ENCODE peak calls at places on chromosomes 2 and 18, in eight cellular contexts. D is left lung, T is right lobe of liver, Z is thoracic aorta, J is fibroblast of pulmonary artery, G is stomach, M is body of pancreas, P is cardiac fibroblast. H is an unnamed sample.

GRCh38 chr2:44848026-44848425 is 93.5 kb upstream of the SIX3 start:
- DNase-seq in G (no peak), P (no peak), T (no peak), M (no peak), J (no peak), D (no peak), Z (no peak), H (no peak)

GRCh38 chr2:150041721-150042450 is 445.6 kb downstream of the RND3 start:
- DNase-seq in G (no peak), D (no peak), P (peak; percentile 53), Z (no peak), J (peak; percentile 50), T (no peak), M (no peak), H (no peak)

GRCh38 chr2:85799215-85799956 is 45.6 kb downstream of the ATOH8 start:
- DNase-seq in Z (no peak), T (peak; percentile 98), G (peak; percentile 50), P (no peak), M (no peak), J (no peak), D (no peak), H (no peak)

GRCh38 chr18:57095884-57096283 is 51.0 kb upstream of the BOD1L2 start:
- DNase-seq in P (no peak), T (no peak), D (no peak), G (no peak), Z (no peak), J (peak; percentile 36), M (no peak), H (no peak)

GRCh38 chr2:158414538-158414937 is 42.0 kb downstream of the CCDC148 start:
- DNase-seq in Z (no peak), M (no peak), G (no peak), T (no peak), P (peak; percentile 5), D (no peak), J (peak; percentile 42), H (no peak)

GRCh38 chr2:58336416-58336815 is 95.3 kb upstream of the FANCL start:
- DNase-seq in Z (no peak), G (no peak), P (no peak), J (no peak), D (no peak), T (no peak), M (no peak), H (no peak)

GRCh38 chr2:5932556-5933469 is 240.6 kb downstream of the SOX11 start:
- DNase-seq in P (no peak), G (peak; percentile 87), J (no peak), M (peak; percentile 42), T (no peak), Z (no peak), D (no peak), H (no peak)

GRCh38 chr2:133247613-133248012 is 320.6 kb downstream of the NCKAP5 start:
- DNase-seq in Z (no peak), T (no peak), D (no peak), J (no peak), G (no peak), P (no peak), M (no peak), H (no peak)

GRCh38 chr2:176830362-176830761 is 382.2 kb upstream of the HNRNPA3 start:
- DNase-seq in J (no peak), G (no peak), M (no peak), T (no peak), Z (no peak), D (no peak), P (no peak), H (no peak)

GRCh38 chr2:98508690-98509054 is 64.0 kb downstream of the INPP4A start:
- DNase-seq in T (no peak), P (peak; percentile 91), G (peak; percentile 41), D (peak; percentile 75), M (peak; percentile 71), J (peak; percentile 97), Z (no peak), H (no peak)

GRCh38 chr2:37585295-37585908 is 86.0 kb downstream of the CDC42EP3 start:
- DNase-seq in Z (no peak), J (no peak), P (no peak), G (peak; percentile 66), M (peak; percentile 83), D (peak; percentile 52), T (no peak), H (no peak)

GRCh38 chr2:38889045-38889444 is 630 bp upstream of the ARHGEF33 start:
- DNase-seq in P (no peak), D (no peak), Z (no peak), T (no peak), J (no peak), M (no peak), G (no peak), H (no peak)

DNA sequence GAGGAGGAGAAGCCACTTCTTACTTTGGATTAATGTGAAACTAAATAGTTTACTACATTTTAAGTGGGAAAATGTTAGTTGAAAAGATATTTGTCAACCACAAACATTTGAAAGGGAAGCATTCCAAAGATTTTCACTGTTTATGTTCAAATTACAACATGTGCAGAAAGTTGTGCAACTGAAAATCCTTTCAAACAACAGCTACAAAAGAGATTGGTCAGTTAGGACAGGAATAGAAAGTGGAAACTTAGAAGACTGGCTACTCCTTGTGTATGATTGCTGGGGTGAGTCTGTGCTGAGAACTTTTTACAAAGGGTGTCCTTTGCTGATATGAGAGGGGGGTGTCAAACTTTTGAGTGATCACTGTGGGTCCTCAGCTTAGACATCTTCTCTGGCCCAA is 277.5 kb upstream of the FN1 start:
- DNase-seq in T (no peak), M (no peak), G (no peak), J (peak; percentile 93), D (no peak), P (peak; percentile 90), Z (no peak), H (no peak)
- H3K4me3 ChIP-seq in T (no peak overlapping the region), M (no peak overlapping the region), G (no peak overlapping the region), J (no peak overlapping the region), D (no peak overlapping the region), P (no peak overlapping the region), Z (no peak overlapping the region), H (no peak overlapping the region)

DNA sequence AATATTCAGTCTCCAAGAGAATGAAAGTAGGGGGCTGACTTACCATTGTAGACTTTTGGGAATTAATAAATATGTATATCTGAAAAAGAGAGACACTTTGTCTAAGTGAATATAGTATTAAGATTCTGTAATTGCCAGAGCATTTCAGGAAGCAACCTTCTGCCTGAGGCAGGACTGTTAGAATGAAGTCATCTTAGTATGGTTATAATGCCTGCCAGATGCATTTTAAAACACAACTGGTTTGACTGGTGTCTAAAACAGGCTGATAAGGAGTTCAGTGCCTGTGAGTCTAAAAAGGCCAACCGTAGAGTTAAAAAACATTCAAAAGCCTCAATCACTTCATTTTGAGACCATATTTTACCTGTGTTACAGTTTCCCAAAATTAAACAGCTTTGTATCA is 444.0 kb downstream of the PID1 start:
- DNase-seq in M (no peak), J (no peak), Z (no peak), T (no peak), G (no peak), D (no peak), P (peak; percentile 17), H (no peak)
- H3K4me3 ChIP-seq in M (no peak overlapping the region), J (no peak overlapping the region), Z (no peak overlapping the region), T (no peak overlapping the region), G (no peak overlapping the region), D (no peak overlapping the region), P (no peak overlapping the region), H (no peak overlapping the region)

GRCh38 chr2:74548285-74548918 is 5.3 kb downstream of the LOXL3 start:
- DNase-seq in J (no peak), G (no peak), Z (no peak), D (no peak), P (no peak), M (no peak), T (no peak), H (no peak)

GRCh38 chr2:74550231-74550630 is 3.5 kb downstream of the LOXL3 start:
- DNase-seq in G (no peak), T (no peak), P (no peak), D (no peak), J (no peak), Z (no peak), M (no peak), H (no peak)

GRCh38 chr2:74551530-74551929 is 2.2 kb downstream of the LOXL3 start:
- DNase-seq in Z (no peak), T (no peak), M (no peak), G (no peak), J (no peak), D (no peak), P (no peak), H (no peak)

GRCh38 chr2:74549685-74549971 is 4.1 kb downstream of the LOXL3 start:
- DNase-seq in M (no peak), Z (no peak), J (no peak), G (no peak), T (no peak), D (no peak), P (no peak), H (no peak)

DNA sequence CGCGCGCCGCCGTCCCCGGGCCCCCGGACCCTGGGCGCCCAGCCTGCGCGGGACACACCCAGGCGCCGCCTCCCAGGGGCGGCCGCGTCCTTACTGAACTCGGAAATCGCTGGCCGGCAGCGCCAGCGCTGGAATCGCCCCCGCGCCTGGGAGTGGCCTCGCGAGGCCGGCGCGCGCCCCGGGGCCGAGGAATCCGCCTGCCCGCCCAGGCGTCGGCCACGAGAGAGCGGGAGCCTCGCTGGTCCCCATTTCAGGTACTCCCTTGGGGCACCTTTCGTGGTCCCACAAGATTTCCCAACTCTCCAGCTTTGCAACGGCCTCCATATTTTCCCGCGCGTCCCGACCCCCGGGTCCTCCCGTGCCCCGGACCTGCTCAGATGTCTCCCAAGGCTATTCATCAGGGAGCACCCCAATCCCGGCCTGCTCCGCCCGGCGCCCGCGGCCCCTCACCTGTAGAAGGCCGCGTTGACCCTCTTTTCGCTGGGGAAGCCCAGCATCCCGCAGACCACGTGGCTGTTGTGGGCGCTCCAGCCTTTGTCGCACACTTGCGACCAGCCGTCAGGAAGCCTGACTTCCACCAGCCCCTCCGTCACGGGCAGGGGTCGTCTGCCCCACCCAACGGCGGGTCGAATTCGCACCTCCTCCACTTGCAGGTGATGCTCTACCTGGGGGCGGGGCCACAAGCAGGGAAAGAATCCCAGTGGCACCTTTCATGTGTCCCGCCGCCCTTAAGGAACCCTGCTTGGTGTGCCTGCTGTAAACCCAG is 4.6 kb downstream of the LOXL3 start:
- DNase-seq in G (peak; percentile 70), P (peak; percentile 60), T (peak; percentile 66), J (no peak), M (peak; percentile 62), Z (no peak), D (peak; percentile 74), H (no peak)
- H3K4me3 ChIP-seq in G (peak overlapping the region; percentile 61), P (peak overlapping the region; percentile 66), T (peak overlapping the region; percentile 54), J (peak overlapping the region; percentile 58), M (peak overlapping the region; percentile 69), Z (peak overlapping the region; percentile 88), D (peak overlapping the region; percentile 59), H (peak overlapping the region; percentile 70)

GRCh38 chr2:69786105-69786504 is 43.4 kb upstream of the GMCL1 start:
- DNase-seq in G (no peak), M (no peak), J (no peak), D (no peak), T (no peak), P (no peak), Z (no peak), H (no peak)

GRCh38 chr2:69791045-69791444 is 38.4 kb upstream of the GMCL1 start:
- DNase-seq in J (peak; percentile 45), P (peak; percentile 69), M (no peak), Z (no peak), G (no peak), D (no peak), T (peak; percentile 3), H (no peak)

GRCh38 chr2:69789129-69789528 is 40.3 kb upstream of the GMCL1 start:
- DNase-seq in M (no peak), T (peak; percentile 40), J (peak; percentile 83), P (peak; percentile 79), D (no peak), G (no peak), Z (peak; percentile 15), H (no peak)

GRCh38 chr2:69789762-69790600 is 39.5 kb upstream of the GMCL1 start:
- DNase-seq in Z (no peak), P (peak; percentile 31), M (no peak), D (no peak), J (peak; percentile 33), G (no peak), T (peak; percentile 10), H (no peak)

GRCh38 chr2:69790601-69790959 is 38.9 kb upstream of the GMCL1 start:
- DNase-seq in J (no peak), M (no peak), T (peak; percentile 1), P (no peak), Z (no peak), G (no peak), D (no peak), H (no peak)
- H3K4me3 ChIP-seq in J (no peak overlapping the region), M (no peak overlapping the region), T (no peak overlapping the region), P (no peak overlapping the region), Z (peak overlapping the region; percentile 55), G (no peak overlapping the region), D (no peak overlapping the region), H (no peak overlapping the region)